ENCODE peak calls at places on chromosome 12, in seven cellular contexts. One of them, this sample, is unnamed. For H3K27me3, the result is how much of the 10 kb centered on the place peaks cover.

GRCh38 chr12:122422769-122423257 is 344 bp upstream of the CLIP1 start:
- DNase-seq in HCT116: no peak
- DNase-seq in HepG2: peak
- DNase-seq in H1: no peak
- DNase-seq in K562: no peak
- DNase-seq in GM12878: no peak
- DNase-seq in SK-N-SH: no peak
- DNase-seq in this sample: no peak

GRCh38 chr12:713281-713875 is 39.0 kb upstream of the WNK1 start:
- DNase-seq in HCT116: no peak
- DNase-seq in HepG2: no peak
- DNase-seq in H1: no peak
- DNase-seq in K562: no peak
- DNase-seq in GM12878: no peak
- DNase-seq in SK-N-SH: no peak
- DNase-seq in this sample: no peak

GRCh38 chr12:38488866-38489265 is 172.3 kb downstream of the ALG10B start:
- DNase-seq in HCT116: no peak
- DNase-seq in HepG2: no peak
- DNase-seq in H1: no peak
- DNase-seq in K562: no peak
- DNase-seq in GM12878: no peak
- DNase-seq in SK-N-SH: no peak
- DNase-seq in this sample: no peak

GRCh38 chr12:31362759-31363415 is 36.9 kb upstream of the SINHCAF start:
- DNase-seq in HCT116: no peak
- DNase-seq in HepG2: peak
- DNase-seq in H1: no peak
- DNase-seq in K562: peak
- DNase-seq in GM12878: peak
- DNase-seq in SK-N-SH: no peak
- DNase-seq in this sample: no peak

GRCh38 chr12:25828188-25828587 is 130.3 kb upstream of the RASSF8 start:
- DNase-seq in HCT116: no peak
- DNase-seq in HepG2: no peak
- DNase-seq in H1: no peak
- DNase-seq in K562: no peak
- DNase-seq in GM12878: no peak
- DNase-seq in SK-N-SH: no peak
- DNase-seq in this sample: no peak

GRCh38 chr12:56258068-56258819 is at the start of gene ANKRD52:
- DNase-seq in HCT116: no peak
- DNase-seq in HepG2: peak
- DNase-seq in H1: no peak
- DNase-seq in K562: peak
- DNase-seq in GM12878: no peak
- DNase-seq in SK-N-SH: peak
- DNase-seq in this sample: no peak

GRCh38 chr12:88801227-88802225 is 221.3 kb upstream of the KITLG start:
- DNase-seq in HCT116: no peak
- DNase-seq in HepG2: no peak
- DNase-seq in H1: no peak
- DNase-seq in K562: no peak
- DNase-seq in GM12878: no peak
- DNase-seq in SK-N-SH: no peak
- DNase-seq in this sample: no peak

GRCh38 chr12:1907652-1908611 is 10.5 kb downstream of the CACNA2D4 start:
- DNase-seq in HCT116: no peak
- DNase-seq in HepG2: no peak
- DNase-seq in H1: no peak
- DNase-seq in K562: no peak
- DNase-seq in GM12878: no peak
- DNase-seq in SK-N-SH: no peak
- DNase-seq in this sample: no peak

GRCh38 chr12:124940393-124941169 is 26.1 kb upstream of the UBC start:
- DNase-seq in HCT116: peak
- DNase-seq in HepG2: peak
- DNase-seq in H1: peak
- DNase-seq in K562: peak
- DNase-seq in GM12878: peak
- DNase-seq in SK-N-SH: peak
- DNase-seq in this sample: no peak

GRCh38 chr12:93737457-93738198 is 60.5 kb downstream of the CRADD start:
- DNase-seq in HCT116: no peak
- DNase-seq in HepG2: no peak
- DNase-seq in H1: no peak
- DNase-seq in K562: no peak
- DNase-seq in GM12878: no peak
- DNase-seq in SK-N-SH: no peak
- DNase-seq in this sample: no peak

GRCh38 chr12:45191239-45191638 is 24.7 kb upstream of the ANO6 start:
- DNase-seq in HCT116: no peak
- DNase-seq in HepG2: peak
- DNase-seq in H1: no peak
- DNase-seq in K562: no peak
- DNase-seq in GM12878: no peak
- DNase-seq in SK-N-SH: no peak
- DNase-seq in this sample: no peak

GRCh38 chr12:25615119-25615518 is 62.0 kb upstream of the LMNTD1 start:
- DNase-seq in HCT116: no peak
- DNase-seq in HepG2: no peak
- DNase-seq in H1: no peak
- DNase-seq in K562: peak
- DNase-seq in GM12878: no peak
- DNase-seq in SK-N-SH: no peak
- DNase-seq in this sample: peak

GRCh38 chr12:55051197-55051920 is 31.6 kb downstream of the NEUROD4 start:
- DNase-seq in HCT116: no peak
- DNase-seq in HepG2: no peak
- DNase-seq in H1: no peak
- DNase-seq in K562: no peak
- DNase-seq in GM12878: no peak
- DNase-seq in SK-N-SH: no peak
- DNase-seq in this sample: no peak

GRCh38 chr12:132397152-132397933 is 68.0 kb upstream of the GALNT9 start:
- DNase-seq in HCT116: no peak
- DNase-seq in HepG2: no peak
- DNase-seq in H1: no peak
- DNase-seq in K562: no peak
- DNase-seq in GM12878: no peak
- DNase-seq in SK-N-SH: no peak
- DNase-seq in this sample: no peak
- H3K27me3 ChIP-seq in HCT116: under half
- H3K27me3 ChIP-seq in HepG2: under half
- H3K27me3 ChIP-seq in H1: under half
- H3K27me3 ChIP-seq in K562: half or more
- H3K27me3 ChIP-seq in GM12878: under half
- H3K27me3 ChIP-seq in SK-N-SH: under half
- H3K27me3 ChIP-seq in this sample: under half

DNA sequence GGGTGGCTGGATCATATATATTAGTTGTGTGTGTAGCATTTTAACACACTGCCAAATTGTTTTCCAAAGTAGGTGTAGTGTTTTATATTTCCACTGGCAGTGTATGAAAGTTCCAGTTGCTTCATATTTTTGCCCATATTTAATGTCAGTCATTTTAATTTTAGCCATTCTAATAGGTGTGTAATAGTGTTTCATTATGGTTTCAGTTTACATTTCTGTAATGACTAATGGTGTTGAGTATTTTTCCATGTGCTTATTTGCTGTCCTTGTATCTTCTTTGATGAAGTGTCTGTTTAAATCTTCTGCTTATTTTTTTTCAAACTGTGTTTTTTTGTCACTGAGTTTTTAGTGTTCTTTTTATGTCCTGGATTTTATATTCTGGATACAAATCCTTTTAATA is 8.7 kb downstream of the TBC1D15 start:
- DNase-seq in HCT116: no peak
- DNase-seq in HepG2: no peak
- DNase-seq in H1: no peak
- DNase-seq in K562: no peak
- DNase-seq in GM12878: no peak
- DNase-seq in SK-N-SH: no peak
- DNase-seq in this sample: no peak
- TF ChIP-seq SIN3A in HCT116: no peak
- TF ChIP-seq SIN3A in HepG2: no peak
- TF ChIP-seq SIN3A in H1: no peak
- TF ChIP-seq SIN3A in K562: no peak
- TF ChIP-seq SIN3A in GM12878: no peak
- TF ChIP-seq SIN3A in SK-N-SH: no peak
- TF ChIP-seq SIN3A in this sample: no peak

DNA sequence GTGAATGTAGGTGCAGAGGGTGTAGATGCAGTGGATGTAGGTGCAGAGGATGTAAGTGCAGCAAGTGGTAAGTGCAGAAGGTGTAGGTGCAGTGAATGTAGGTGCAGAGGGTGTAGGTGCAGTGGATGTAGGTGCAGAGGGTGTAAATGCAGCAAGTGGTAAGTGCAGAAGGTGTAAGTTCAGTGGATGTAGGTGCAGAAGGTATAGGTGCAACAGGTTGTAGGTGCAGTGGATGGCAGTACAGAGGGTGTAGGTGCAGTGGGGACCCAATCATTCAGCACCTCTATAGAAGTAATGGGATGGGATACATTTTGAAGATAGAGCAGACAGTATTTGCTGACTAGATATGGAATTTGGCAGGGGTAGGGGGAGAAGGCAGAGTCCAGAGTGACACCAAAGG is 85.0 kb downstream of the HECTD4 start:
- DNase-seq in HCT116: no peak
- DNase-seq in HepG2: no peak
- DNase-seq in H1: no peak
- DNase-seq in K562: no peak
- DNase-seq in GM12878: no peak
- DNase-seq in SK-N-SH: no peak
- DNase-seq in this sample: no peak
- H3K4me3 ChIP-seq in HCT116: no peak
- H3K4me3 ChIP-seq in HepG2: no peak
- H3K4me3 ChIP-seq in H1: no peak
- H3K4me3 ChIP-seq in K562: no peak
- H3K4me3 ChIP-seq in GM12878: no peak
- H3K4me3 ChIP-seq in SK-N-SH: no peak
- H3K4me3 ChIP-seq in this sample: no peak

DNA sequence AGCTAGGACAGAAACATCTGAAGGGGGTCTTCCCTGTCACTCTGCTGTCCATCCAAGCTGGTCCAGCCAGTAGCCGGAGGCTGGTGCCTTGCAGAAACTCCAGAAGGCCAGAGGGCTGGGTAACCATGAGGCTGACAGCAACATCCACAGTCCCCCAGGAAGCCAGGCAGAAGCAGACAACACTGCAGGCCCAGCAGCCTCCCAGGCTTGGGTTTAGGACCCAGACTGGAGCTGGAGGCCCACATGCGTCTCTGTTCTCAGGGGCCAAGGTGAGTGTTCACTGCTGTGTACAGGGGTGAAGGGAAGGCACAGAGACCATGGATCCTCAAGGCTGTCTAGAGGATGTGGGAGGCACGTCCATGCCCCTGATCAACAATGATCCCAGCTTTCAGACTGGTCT is 136.4 kb upstream of the PRMT8 start:
- DNase-seq in HCT116: no peak
- DNase-seq in HepG2: no peak
- DNase-seq in H1: no peak
- DNase-seq in K562: no peak
- DNase-seq in GM12878: no peak
- DNase-seq in SK-N-SH: no peak
- DNase-seq in this sample: no peak
- H3K27me3 ChIP-seq in HCT116: under half
- H3K27me3 ChIP-seq in HepG2: under half
- H3K27me3 ChIP-seq in H1: under half
- H3K27me3 ChIP-seq in K562: under half
- H3K27me3 ChIP-seq in GM12878: under half
- H3K27me3 ChIP-seq in SK-N-SH: under half
- H3K27me3 ChIP-seq in this sample: under half

GRCh38 chr12:126144603-126145002 is 1079.4 kb downstream of the AACS start:
- DNase-seq in HCT116: no peak
- DNase-seq in HepG2: no peak
- DNase-seq in H1: no peak
- DNase-seq in K562: no peak
- DNase-seq in GM12878: no peak
- DNase-seq in SK-N-SH: no peak
- DNase-seq in this sample: no peak
- TF ChIP-seq SIN3A in HCT116: no peak
- TF ChIP-seq SIN3A in HepG2: no peak
- TF ChIP-seq SIN3A in H1: no peak
- TF ChIP-seq SIN3A in K562: no peak
- TF ChIP-seq SIN3A in GM12878: no peak
- TF ChIP-seq SIN3A in SK-N-SH: no peak
- TF ChIP-seq SIN3A in this sample: no peak